ENCODE peak calls at places on chromosomes 16 and 17, in five cellular contexts. One of them, this sample, is unnamed.

GRCh38 chr17:78329263-78330059 is 30.4 kb downstream of the SOCS3 start:
- DNase-seq in H1: no peak
- DNase-seq in HCT116: peak; percentile 76
- DNase-seq in K562: no peak
- DNase-seq in SK-N-SH: peak; percentile 41
- DNase-seq in this sample: no peak

GRCh38 chr16:50954469-50954868 is 196.6 kb downstream of the SALL1 start:
- DNase-seq in SK-N-SH: no peak
- DNase-seq in HCT116: no peak
- DNase-seq in K562: no peak
- DNase-seq in H1: no peak
- DNase-seq in this sample: no peak

GRCh38 chr16:28910046-28911031 is 14.7 kb downstream of the RABEP2 start:
- DNase-seq in HCT116: peak; percentile 44
- DNase-seq in K562: no peak
- DNase-seq in SK-N-SH: no peak
- DNase-seq in H1: no peak
- DNase-seq in this sample: no peak

GRCh38 chr17:55825213-55825612 is 74.4 kb downstream of the PCTP start:
- DNase-seq in SK-N-SH: no peak
- DNase-seq in HCT116: no peak
- DNase-seq in H1: no peak
- DNase-seq in K562: peak; percentile 53
- DNase-seq in this sample: peak; percentile 52

GRCh38 chr17:39064374-39064773 is 87.1 kb downstream of the PLXDC1 start:
- DNase-seq in HCT116: no peak
- DNase-seq in K562: no peak
- DNase-seq in SK-N-SH: no peak
- DNase-seq in H1: no peak
- DNase-seq in this sample: no peak

GRCh38 chr17:77817953-77818352 is 140.6 kb upstream of the TNRC6C start:
- DNase-seq in K562: no peak
- DNase-seq in HCT116: no peak
- DNase-seq in H1: no peak
- DNase-seq in SK-N-SH: no peak
- DNase-seq in this sample: no peak

GRCh38 chr17:57582881-57583756 is 162.0 kb downstream of the CCDC182 start:
- DNase-seq in SK-N-SH: no peak
- DNase-seq in K562: no peak
- DNase-seq in H1: no peak
- DNase-seq in HCT116: no peak
- DNase-seq in this sample: peak; percentile 85

GRCh38 chr16:21611178-21611545 is 11.8 kb downstream of the METTL9 start:
- DNase-seq in SK-N-SH: no peak
- DNase-seq in HCT116: no peak
- DNase-seq in K562: no peak
- DNase-seq in H1: no peak
- DNase-seq in this sample: no peak

GRCh38 chr17:36463916-36464764 is 22.3 kb upstream of the ZNHIT3 start:
- DNase-seq in SK-N-SH: no peak
- DNase-seq in K562: peak; percentile 88
- DNase-seq in H1: peak; percentile 69
- DNase-seq in HCT116: peak; percentile 47
- DNase-seq in this sample: peak; percentile 79

GRCh38 chr17:3667366-3668278 is 756 bp downstream of the TAX1BP3 start:
- DNase-seq in HCT116: no peak
- DNase-seq in K562: peak; percentile 88
- DNase-seq in H1: no peak
- DNase-seq in SK-N-SH: peak; percentile 85
- DNase-seq in this sample: peak; percentile 73

GRCh38 chr17:49630113-49630900 is 47.6 kb downstream of the SPOP start:
- DNase-seq in H1: no peak
- DNase-seq in HCT116: no peak
- DNase-seq in SK-N-SH: no peak
- DNase-seq in K562: no peak
- DNase-seq in this sample: no peak

GRCh38 chr17:35244345-35245195 is 1.7 kb downstream of the SLFN5 start:
- DNase-seq in K562: peak; percentile 38
- DNase-seq in SK-N-SH: peak; percentile 14
- DNase-seq in H1: no peak
- DNase-seq in HCT116: peak; percentile 33
- DNase-seq in this sample: no peak

GRCh38 chr16:66364117-66364958 is 2.2 kb upstream of the CDH5 start:
- DNase-seq in HCT116: no peak
- DNase-seq in SK-N-SH: no peak
- DNase-seq in H1: no peak
- DNase-seq in K562: no peak
- DNase-seq in this sample: peak; percentile 19

GRCh38 chr16:22103371-22103890 is 11.1 kb downstream of the VWA3A start:
- DNase-seq in H1: peak; percentile 39
- DNase-seq in HCT116: no peak
- DNase-seq in K562: no peak
- DNase-seq in SK-N-SH: no peak
- DNase-seq in this sample: no peak

GRCh38 chr17:1041746-1042145 is 44.8 kb downstream of the TIMM22 start:
- DNase-seq in HCT116: no peak
- DNase-seq in SK-N-SH: no peak
- DNase-seq in K562: no peak
- DNase-seq in H1: no peak
- DNase-seq in this sample: no peak

GRCh38 chr16:54231336-54231735 is 55.3 kb downstream of the IRX3 start:
- DNase-seq in HCT116: no peak
- DNase-seq in H1: no peak
- DNase-seq in SK-N-SH: no peak
- DNase-seq in K562: no peak
- DNase-seq in this sample: no peak

GRCh38 chr16:81876273-81876900 is 97.3 kb downstream of the PLCG2 start:
- DNase-seq in K562: no peak
- DNase-seq in HCT116: no peak
- DNase-seq in SK-N-SH: no peak
- DNase-seq in H1: no peak
- DNase-seq in this sample: no peak

GRCh38 chr16:31273676-31274075 is 13.9 kb downstream of the ITGAM start:
- DNase-seq in HCT116: no peak
- DNase-seq in K562: no peak
- DNase-seq in SK-N-SH: no peak
- DNase-seq in H1: no peak
- DNase-seq in this sample: no peak

GRCh38 chr16:20612551-20613470 is 36.6 kb upstream of the ACSM2B start:
- DNase-seq in K562: no peak
- DNase-seq in SK-N-SH: no peak
- DNase-seq in H1: no peak
- DNase-seq in HCT116: no peak
- DNase-seq in this sample: no peak

GRCh38 chr16:3175157-3176153 is 12.5 kb upstream of the OR1F1 start:
- DNase-seq in HCT116: peak; percentile 80
- DNase-seq in SK-N-SH: no peak
- DNase-seq in K562: peak; percentile 90
- DNase-seq in H1: no peak
- DNase-seq in this sample: no peak

GRCh38 chr16:53881371-53881770 is 177.4 kb downstream of the FTO start:
- DNase-seq in K562: peak; percentile 7
- DNase-seq in H1: no peak
- DNase-seq in HCT116: peak; percentile 44
- DNase-seq in SK-N-SH: no peak
- DNase-seq in this sample: no peak

GRCh38 chr17:73748521-73748920 is 104.3 kb upstream of the SDK2 start:
- DNase-seq in K562: no peak
- DNase-seq in H1: no peak
- DNase-seq in HCT116: no peak
- DNase-seq in SK-N-SH: no peak
- DNase-seq in this sample: no peak

GRCh38 chr17:82296511-82297279 is 20.7 kb downstream of the CD7 start:
- DNase-seq in HCT116: no peak
- DNase-seq in H1: no peak
- DNase-seq in SK-N-SH: no peak
- DNase-seq in K562: no peak
- DNase-seq in this sample: no peak

GRCh38 chr16:73433493-73434307 is 385.8 kb upstream of the ZFHX3 start:
- DNase-seq in SK-N-SH: no peak
- DNase-seq in HCT116: no peak
- DNase-seq in K562: no peak
- DNase-seq in H1: no peak
- DNase-seq in this sample: no peak

GRCh38 chr16:87918866-87919680 is 17.3 kb downstream of the CA5A start:
- DNase-seq in K562: no peak
- DNase-seq in H1: no peak
- DNase-seq in HCT116: no peak
- DNase-seq in SK-N-SH: no peak
- DNase-seq in this sample: no peak

GRCh38 chr17:46003907-46004748 is 5.1 kb downstream of the STH start:
- DNase-seq in HCT116: no peak
- DNase-seq in K562: no peak
- DNase-seq in SK-N-SH: peak; percentile 83
- DNase-seq in H1: no peak
- DNase-seq in this sample: no peak

GRCh38 chr16:10009691-10010090 is 172.5 kb downstream of the GRIN2A start:
- DNase-seq in SK-N-SH: no peak
- DNase-seq in K562: no peak
- DNase-seq in H1: no peak
- DNase-seq in HCT116: no peak
- DNase-seq in this sample: no peak

GRCh38 chr17:63249256-63250006 is 196.7 kb downstream of the CYB561 start:
- DNase-seq in HCT116: no peak
- DNase-seq in H1: no peak
- DNase-seq in K562: no peak
- DNase-seq in SK-N-SH: no peak
- DNase-seq in this sample: no peak

GRCh38 chr16:4360538-4361021 is 9.5 kb upstream of the PAM16 start:
- DNase-seq in SK-N-SH: peak; percentile 81
- DNase-seq in HCT116: no peak
- DNase-seq in H1: no peak
- DNase-seq in K562: peak; percentile 63
- DNase-seq in this sample: peak; percentile 64

GRCh38 chr17:77011173-77012011 is 129.4 kb upstream of the SEC14L1 start:
- DNase-seq in HCT116: peak; percentile 48
- DNase-seq in K562: peak; percentile 69
- DNase-seq in H1: no peak
- DNase-seq in SK-N-SH: peak; percentile 58
- DNase-seq in this sample: no peak

GRCh38 chr17:9824094-9824493 is 1.6 kb upstream of the GLP2R start:
- DNase-seq in K562: no peak
- DNase-seq in SK-N-SH: no peak
- DNase-seq in HCT116: no peak
- DNase-seq in H1: no peak
- DNase-seq in this sample: no peak
- TF ChIP-seq JUND in K562: no peak
- TF ChIP-seq JUND in SK-N-SH: no peak
- TF ChIP-seq JUND in HCT116: no peak
- TF ChIP-seq JUND in H1: no peak
- TF ChIP-seq JUND in this sample: no peak

GRCh38 chr16:12067714-12068401 is 91.3 kb downstream of the SNX29 start:
- DNase-seq in K562: peak; percentile 83
- DNase-seq in HCT116: peak; percentile 65
- DNase-seq in H1: peak; percentile 25
- DNase-seq in SK-N-SH: peak; percentile 74
- DNase-seq in this sample: peak; percentile 76
- TF ChIP-seq JUND in K562: no peak
- TF ChIP-seq JUND in HCT116: no peak
- TF ChIP-seq JUND in H1: no peak
- TF ChIP-seq JUND in SK-N-SH: no peak
- TF ChIP-seq JUND in this sample: no peak

GRCh38 chr17:40530988-40531971 is 29.9 kb upstream of the TNS4 start:
- DNase-seq in H1: no peak
- DNase-seq in SK-N-SH: no peak
- DNase-seq in K562: no peak
- DNase-seq in HCT116: no peak
- DNase-seq in this sample: no peak
- TF ChIP-seq JUND in H1: no peak
- TF ChIP-seq JUND in SK-N-SH: no peak
- TF ChIP-seq JUND in K562: no peak
- TF ChIP-seq JUND in HCT116: no peak
- TF ChIP-seq JUND in this sample: no peak

GRCh38 chr16:11258553-11259287 is 2.7 kb upstream of the SOCS1 start:
- DNase-seq in K562: no peak
- DNase-seq in SK-N-SH: peak; percentile 50
- DNase-seq in HCT116: no peak
- DNase-seq in H1: no peak
- DNase-seq in this sample: no peak
- TF ChIP-seq JUND in K562: no peak
- TF ChIP-seq JUND in SK-N-SH: no peak
- TF ChIP-seq JUND in HCT116: no peak
- TF ChIP-seq JUND in H1: no peak
- TF ChIP-seq JUND in this sample: no peak

GRCh38 chr17:75818326-75818885 is 25.8 kb downstream of the UNC13D start:
- DNase-seq in HCT116: no peak
- DNase-seq in SK-N-SH: peak; percentile 31
- DNase-seq in H1: no peak
- DNase-seq in K562: no peak
- DNase-seq in this sample: no peak
- TF ChIP-seq JUND in HCT116: no peak
- TF ChIP-seq JUND in SK-N-SH: no peak
- TF ChIP-seq JUND in H1: no peak
- TF ChIP-seq JUND in K562: no peak
- TF ChIP-seq JUND in this sample: no peak

DNA sequence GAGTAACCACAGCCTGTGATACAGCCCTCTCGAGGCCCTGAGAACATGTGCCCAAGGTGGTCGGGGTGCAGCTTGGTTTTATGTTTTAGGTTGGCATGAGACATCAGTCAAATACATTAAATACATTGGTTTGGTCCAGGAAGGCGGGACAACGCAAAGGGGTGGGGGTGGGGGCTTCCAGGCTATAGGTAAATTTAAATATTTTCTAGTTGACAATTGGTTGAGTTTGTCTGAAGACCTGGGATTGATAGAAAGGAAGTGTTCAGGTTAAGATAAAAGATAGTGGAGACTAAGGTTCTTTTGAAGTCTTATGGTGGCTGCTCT is 1.2 kb upstream of the ZKSCAN2 start:
- DNase-seq in K562: peak; percentile 37
- DNase-seq in SK-N-SH: no peak
- DNase-seq in HCT116: no peak
- DNase-seq in H1: no peak
- DNase-seq in this sample: no peak
- TF ChIP-seq JUND in K562: no peak
- TF ChIP-seq JUND in SK-N-SH: no peak
- TF ChIP-seq JUND in HCT116: no peak
- TF ChIP-seq JUND in H1: no peak
- TF ChIP-seq JUND in this sample: no peak

GRCh38 chr17:6554336-6554735 is 2.0 kb downstream of the PITPNM3 start:
- DNase-seq in H1: no peak
- DNase-seq in HCT116: no peak
- DNase-seq in SK-N-SH: no peak
- DNase-seq in K562: no peak
- DNase-seq in this sample: no peak

GRCh38 chr17:6556121-6557039 is at the start of gene PITPNM3:
- DNase-seq in HCT116: no peak
- DNase-seq in H1: no peak
- DNase-seq in SK-N-SH: peak; percentile 75
- DNase-seq in K562: no peak
- DNase-seq in this sample: no peak

GRCh38 chr17:6554871-6555330 is 1.5 kb downstream of the PITPNM3 start:
- DNase-seq in K562: no peak
- DNase-seq in H1: no peak
- DNase-seq in HCT116: no peak
- DNase-seq in SK-N-SH: peak; percentile 32
- DNase-seq in this sample: no peak

GRCh38 chr17:6557040-6557438 is 684 bp upstream of the PITPNM3 start:
- DNase-seq in H1: no peak
- DNase-seq in K562: no peak
- DNase-seq in HCT116: no peak
- DNase-seq in SK-N-SH: no peak
- DNase-seq in this sample: no peak

GRCh38 chr17:6555331-6556120 is 829 bp downstream of the PITPNM3 start:
- DNase-seq in SK-N-SH: peak; percentile 60
- DNase-seq in H1: no peak
- DNase-seq in HCT116: no peak
- DNase-seq in K562: no peak
- DNase-seq in this sample: no peak
- TF ChIP-seq JUND in SK-N-SH: no peak
- TF ChIP-seq JUND in H1: peak; percentile 61
- TF ChIP-seq JUND in HCT116: no peak
- TF ChIP-seq JUND in K562: no peak
- TF ChIP-seq JUND in this sample: no peak

This sample was measured in T47D.